ENCODE peak calls at places on chromosome 21, in eight cellular contexts. Z is spleen, G is IMR-90, F is AG04450, H is left ventricle myocardium inferior, M is mucosa of descending colon, L is AG04449, R is colonic mucosa. Y is an unnamed sample.
A peak's percentile ranks its signal among the peaks of the same experiment; 100 is the strongest.

GRCh38 chr21:42671778-42672593 is 18.6 kb downstream of the PDE9A start:
- DNase-seq in Z (no peak), G (no peak), F (no peak), H (no peak), M (no peak), L (no peak), R (no peak), Y (peak; percentile 57)

GRCh38 chr21:17460094-17460493 is 52.7 kb upstream of the CXADR start:
- DNase-seq in Z (no peak), G (no peak), F (no peak), H (no peak), M (no peak), L (no peak), R (no peak), Y (no peak)

GRCh38 chr21:42837421-42838211 is 41.7 kb downstream of the WDR4 start:
- DNase-seq in Z (peak; percentile 72), G (no peak), F (no peak), H (peak; percentile 13), M (no peak), L (no peak), R (peak; percentile 15), Y (no peak)

GRCh38 chr21:39911792-39912191 is 44.6 kb downstream of the PCP4 start:
- DNase-seq in Z (no peak), G (no peak), F (no peak), H (no peak), M (no peak), L (no peak), R (no peak), Y (no peak)

GRCh38 chr21:25501996-25502665 is 105.2 kb downstream of the MRPL39 start:
- DNase-seq in Z (no peak), G (no peak), F (no peak), H (no peak), M (no peak), L (no peak), R (no peak), Y (peak; percentile 14)

GRCh38 chr21:26115346-26115745 is 55.2 kb downstream of the APP start:
- DNase-seq in Z (no peak), G (no peak), F (no peak), H (no peak), M (no peak), L (no peak), R (no peak), Y (no peak)

GRCh38 chr21:34073032-34073748 is at the start of the genes MRPS6 and SLC5A3:
- DNase-seq in Z (peak; percentile 95), G (peak; percentile 81), F (peak; percentile 51), H (peak; percentile 86), M (peak; percentile 92), L (no peak), R (peak; percentile 93), Y (peak; percentile 51)

GRCh38 chr21:40680311-40680710 is 166.6 kb downstream of the DSCAM start:
- DNase-seq in Z (no peak), G (no peak), F (no peak), H (no peak), M (no peak), L (no peak), R (no peak), Y (no peak)

GRCh38 chr21:26801524-26801923 is 43.7 kb downstream of the ADAMTS1 start:
- DNase-seq in Z (no peak), G (peak; percentile 94), F (peak; percentile 84), H (no peak), M (no peak), L (peak; percentile 90), R (no peak), Y (no peak)

GRCh38 chr21:35824136-35824535 is 236.2 kb downstream of the SETD4 start:
- DNase-seq in Z (no peak), G (no peak), F (no peak), H (no peak), M (no peak), L (no peak), R (no peak), Y (no peak)

GRCh38 chr21:46109251-46110221 is 11.6 kb downstream of the COL6A2 start:
- DNase-seq in Z (peak; percentile 48), G (no peak), F (no peak), H (no peak), M (peak; percentile 13), L (no peak), R (peak; percentile 15), Y (no peak)

GRCh38 chr21:30340714-30341573 is 3.5 kb upstream of the KRTAP27-1 start:
- DNase-seq in Z (no peak), G (peak; percentile 10), F (no peak), H (no peak), M (no peak), L (no peak), R (peak; percentile 51), Y (peak; percentile 56)

GRCh38 chr21:28834335-28835238 is 158.1 kb downstream of the LTN1 start:
- DNase-seq in Z (no peak), G (no peak), F (no peak), H (no peak), M (peak; percentile 36), L (no peak), R (peak; percentile 46), Y (peak; percentile 22)

GRCh38 chr21:42655797-42656770 is 2.7 kb downstream of the PDE9A start:
- DNase-seq in Z (peak; percentile 64), G (no peak), F (no peak), H (no peak), M (peak; percentile 67), L (no peak), R (peak; percentile 53), Y (peak; percentile 40)

GRCh38 chr21:27804515-27804914 is 837.6 kb upstream of the ADAMTS5 start:
- DNase-seq in Z (no peak), G (no peak), F (no peak), H (peak; percentile 18), M (no peak), L (no peak), R (no peak), Y (no peak)

GRCh38 chr21:45999581-46000181 is 18.1 kb downstream of the COL6A1 start:
- DNase-seq in Z (no peak), G (no peak), F (no peak), H (peak; percentile 12), M (no peak), L (no peak), R (peak; percentile 4), Y (no peak)

GRCh38 chr21:37787456-37787855 is 128.8 kb downstream of the KCNJ6 start:
- DNase-seq in Z (no peak), G (peak; percentile 93), F (peak; percentile 76), H (no peak), M (no peak), L (peak; percentile 85), R (no peak), Y (peak; percentile 74)

GRCh38 chr21:37793660-37794059 is 122.6 kb downstream of the KCNJ6 start:
- DNase-seq in Z (no peak), G (peak; percentile 79), F (no peak), H (no peak), M (no peak), L (no peak), R (no peak), Y (peak; percentile 9)

GRCh38 chr21:37792046-37792445 is 124.2 kb downstream of the KCNJ6 start:
- DNase-seq in Z (no peak), G (peak; percentile 52), F (no peak), H (no peak), M (no peak), L (no peak), R (no peak), Y (no peak)

GRCh38 chr21:37788503-37788902 is 127.8 kb downstream of the KCNJ6 start:
- DNase-seq in Z (no peak), G (no peak), F (no peak), H (no peak), M (no peak), L (no peak), R (no peak), Y (no peak)

DNA sequence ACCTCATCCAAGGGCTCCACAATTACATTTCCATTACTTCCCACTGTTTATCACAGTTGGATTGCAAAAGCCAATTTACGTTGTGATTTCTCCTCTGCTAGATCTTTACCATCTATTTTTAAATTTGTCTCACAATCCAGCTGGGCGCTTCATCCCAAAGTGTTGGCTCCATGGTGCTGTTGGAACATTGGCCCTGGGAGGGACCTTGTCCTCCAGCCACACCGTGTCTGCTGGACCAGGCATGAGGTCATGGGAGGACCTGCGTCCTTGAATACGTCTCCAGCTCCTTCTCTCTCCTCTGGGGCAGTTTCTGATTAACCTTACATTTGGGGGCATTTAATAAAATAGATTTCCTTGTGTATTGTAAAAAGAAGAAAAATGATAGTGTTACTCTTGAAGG is 125.4 kb downstream of the KCNJ6 start:
- DNase-seq in Z (no peak), G (no peak), F (no peak), H (no peak), M (no peak), L (no peak), R (no peak), Y (no peak)
- H3K4me3 ChIP-seq in Z (no peak overlapping the region), G (no peak overlapping the region), F (no peak overlapping the region), H (no peak overlapping the region), M (no peak overlapping the region), L (no peak overlapping the region), R (no peak overlapping the region), Y (no peak overlapping the region)

DNA sequence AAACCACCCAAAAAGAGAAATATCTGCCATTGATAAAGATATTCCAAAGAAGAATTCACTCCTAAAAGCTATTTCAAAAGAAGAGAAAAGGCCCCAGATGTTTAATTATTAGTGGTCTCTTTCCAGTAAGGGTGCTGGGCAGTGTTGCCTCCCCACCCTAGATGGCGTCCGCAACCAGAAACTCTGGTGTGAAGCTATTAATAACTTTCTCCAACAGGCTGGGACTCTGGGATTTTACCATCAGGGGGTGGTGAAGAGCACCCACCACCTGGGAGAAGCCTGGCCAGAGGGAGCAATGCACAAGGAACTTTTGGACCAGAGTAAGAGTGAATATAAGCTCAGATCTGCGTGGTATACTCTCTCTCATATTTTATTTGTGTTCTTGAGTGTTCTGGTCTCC is 115.4 kb upstream of the TIAM1 start:
- DNase-seq in Z (no peak), G (no peak), F (no peak), H (no peak), M (no peak), L (no peak), R (no peak), Y (no peak)
- TF ChIP-seq CTCF in Z (no peak), G (no peak), F (no peak), H (no peak), M (no peak), L (no peak), R (no peak), Y (no peak)

DNA sequence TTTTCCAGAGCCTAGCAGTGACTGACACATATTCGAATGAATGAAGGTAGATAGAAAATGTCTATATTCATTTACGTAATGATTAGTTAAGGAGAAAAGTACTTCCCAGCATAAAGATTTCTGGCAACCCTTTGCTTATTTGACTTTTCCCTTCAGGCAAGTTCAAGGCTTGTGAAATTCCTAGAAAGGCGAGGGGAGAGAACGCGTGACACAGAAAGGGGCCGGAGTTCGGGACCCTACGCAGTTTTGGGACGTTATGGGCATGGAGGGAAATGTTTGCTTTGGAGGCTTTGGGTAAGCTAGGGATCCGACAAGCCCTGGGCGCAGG is 472 bp upstream of the USP25 start:
- DNase-seq in Z (no peak), G (peak; percentile 22), F (no peak), H (no peak), M (no peak), L (no peak), R (no peak), Y (peak; percentile 26)
- H3K4me3 ChIP-seq in Z (peak overlapping the region; percentile 90), G (peak overlapping the region; percentile 56), F (peak overlapping the region; percentile 89), H (peak overlapping the region; percentile 86), M (peak overlapping the region; percentile 71), L (peak overlapping the region; percentile 78), R (peak overlapping the region; percentile 78), Y (peak overlapping the region; percentile 49)

DNA sequence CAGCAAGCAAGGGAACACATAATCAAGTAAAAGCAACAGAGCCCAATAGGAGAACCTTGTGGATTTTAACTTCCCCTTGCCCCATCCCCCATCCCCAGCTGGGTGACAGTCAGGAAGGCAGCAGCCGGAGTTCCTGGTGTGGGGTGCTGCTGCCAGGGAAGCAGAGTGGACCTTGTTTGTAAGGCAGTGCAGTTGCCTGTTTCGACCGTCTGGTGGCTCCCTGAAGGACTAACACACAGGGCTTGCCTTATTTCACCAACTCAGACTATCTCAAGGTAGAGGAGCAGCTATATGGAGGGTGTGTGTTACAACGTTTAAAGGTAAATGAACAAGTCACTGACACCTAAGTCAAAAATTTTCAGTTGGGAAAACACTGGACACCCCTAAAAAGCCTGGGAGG is 6.6 kb downstream of the KRTAP10-8 start:
- DNase-seq in Z (peak; percentile 74), G (peak; percentile 14), F (no peak), H (peak; percentile 49), M (peak; percentile 44), L (no peak), R (peak; percentile 34), Y (no peak)
- TF ChIP-seq CTCF in Z (peak; percentile 34), G (no peak), F (peak; percentile 12), H (peak; percentile 63), M (peak; percentile 10), L (no peak), R (no peak), Y (no peak)